ENCODE peak calls at places on chromosomes 5 and 9, in four cellular contexts. R is K562, H is SK-N-SH, F is H1. Q is an unnamed sample.
A peak's percentile ranks its signal among the peaks of the same experiment; 100 is the strongest.

GRCh38 chr9:81150016-81150625 is 539.2 kb downstream of the TLE1 start:
- DNase-seq in H (no peak), F (no peak), R (no peak), Q (no peak)

GRCh38 chr5:56475689-56476486 is 242.8 kb upstream of the ANKRD55 start:
- DNase-seq in F (no peak), R (no peak), H (no peak), Q (no peak)

GRCh38 chr5:55044093-55044492 is 20.0 kb downstream of the GZMK start:
- DNase-seq in H (no peak), F (no peak), R (no peak), Q (no peak)

GRCh38 chr9:87249029-87249428 is 248.6 kb upstream of the DAPK1 start:
- DNase-seq in H (no peak), F (no peak), R (no peak), Q (no peak)

GRCh38 chr5:109905906-109906305 is 216.2 kb downstream of the MAN2A1 start:
- DNase-seq in H (no peak), F (no peak), R (no peak), Q (no peak)

GRCh38 chr9:121222524-121223171 is 21.0 kb upstream of the RAB14 start:
- DNase-seq in R (peak; percentile 31), F (no peak), H (peak; percentile 42), Q (no peak)

GRCh38 chr9:16817002-16817401 is 53.5 kb downstream of the BNC2 start:
- DNase-seq in R (no peak), H (no peak), F (no peak), Q (no peak)

GRCh38 chr5:138937392-138938387 is 62.6 kb upstream of the LRRTM2 start:
- DNase-seq in F (no peak), R (no peak), H (no peak), Q (no peak)

GRCh38 chr9:110520120-110520701 is 59.3 kb downstream of the SVEP1 start:
- DNase-seq in R (no peak), F (no peak), H (no peak), Q (no peak)

GRCh38 chr9:23736293-23736692 is 89.7 kb downstream of the ELAVL2 start:
- DNase-seq in H (no peak), F (no peak), R (no peak), Q (no peak)

GRCh38 chr5:86917117-86917579 is 299.4 kb downstream of the COX7C start:
- DNase-seq in H (no peak), R (no peak), F (peak; percentile 47), Q (peak; percentile 21)

GRCh38 chr5:119879446-119879845 is 250.1 kb downstream of the FAM170A start:
- DNase-seq in H (no peak), F (no peak), R (no peak), Q (no peak)

GRCh38 chr5:77087484-77088291 is 603 bp upstream of the ZBED3 start:
- DNase-seq in F (peak; percentile 48), R (no peak), H (no peak), Q (peak; percentile 19)
- TF ChIP-seq TEAD4 in F (no peak), R (no peak), H (no peak), Q (no peak)

GRCh38 chr5:91028518-91028956 is 354.6 kb downstream of the ARRDC3 start:
- DNase-seq in F (no peak), R (no peak), H (no peak), Q (no peak)
- TF ChIP-seq TEAD4 in F (no peak), R (no peak), H (no peak), Q (no peak)

GRCh38 chr9:136210276-136210675 is 5.3 kb upstream of the LHX3 start:
- DNase-seq in H (no peak), R (no peak), F (no peak), Q (no peak)

GRCh38 chr9:136209786-136210185 is 4.9 kb upstream of the LHX3 start:
- DNase-seq in H (no peak), R (no peak), F (no peak), Q (no peak)

GRCh38 chr9:136211006-136211405 is 6.1 kb upstream of the LHX3 start:
- DNase-seq in H (no peak), R (no peak), F (no peak), Q (no peak)

GRCh38 chr9:136212345-136212950 is 7.5 kb upstream of the LHX3 start:
- DNase-seq in R (no peak), F (no peak), H (no peak), Q (no peak)

GRCh38 chr9:136211441-136212344 is 6.8 kb upstream of the LHX3 start:
- DNase-seq in H (no peak), R (no peak), F (no peak), Q (no peak)
- TF ChIP-seq TEAD4 in H (no peak), R (no peak), F (no peak), Q (no peak)

DNA sequence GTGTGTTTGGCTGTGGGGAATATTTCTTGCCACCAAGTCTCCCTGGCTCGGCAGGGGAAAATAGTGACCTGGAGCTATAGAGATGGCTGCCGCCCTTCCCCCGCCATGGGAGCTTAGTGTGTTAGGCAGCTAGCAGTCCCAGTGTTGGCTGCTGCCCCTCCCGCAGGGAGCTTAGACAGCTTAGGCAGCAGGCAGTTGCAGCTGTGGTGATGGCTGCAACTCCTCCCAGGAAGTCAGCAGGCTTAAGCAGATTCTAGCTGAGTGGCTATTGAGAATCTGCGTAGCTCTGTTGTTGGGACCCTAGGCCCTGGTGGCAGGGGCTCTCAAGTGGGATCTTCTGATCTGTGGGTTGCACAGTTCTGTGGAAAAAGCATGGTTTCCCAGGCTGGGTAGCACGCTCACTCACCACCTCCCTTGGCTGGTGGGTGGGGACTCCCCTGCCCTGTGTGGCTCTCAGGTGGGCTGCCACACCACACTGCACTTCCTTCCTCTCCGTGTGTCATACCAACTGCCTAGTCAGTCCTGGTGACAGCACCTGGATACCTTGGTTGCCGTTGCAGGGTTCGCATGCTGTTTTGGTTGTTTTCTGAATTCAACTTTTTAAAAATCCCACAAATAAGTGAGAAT is 9.3 kb downstream of the OR1N2 start:
- DNase-seq in H (no peak), R (no peak), F (no peak), Q (peak; percentile 33)
- TF ChIP-seq TEAD4 in H (no peak), R (no peak), F (no peak), Q (no peak)

GRCh38 chr5:59542841-59543825 is 350.4 kb downstream of the PDE4D start:
- DNase-seq in F (no peak), H (peak; percentile 2), R (no peak), Q (no peak)

GRCh38 chr5:59543826-59544442 is 349.6 kb downstream of the PDE4D start:
- DNase-seq in H (no peak), R (no peak), F (no peak), Q (no peak)

GRCh38 chr5:59538080-59538479 is 355.4 kb downstream of the PDE4D start:
- DNase-seq in F (no peak), H (no peak), R (no peak), Q (no peak)

GRCh38 chr5:59536875-59537274 is 356.7 kb downstream of the PDE4D start:
- DNase-seq in F (no peak), H (no peak), R (no peak), Q (no peak)

DNA sequence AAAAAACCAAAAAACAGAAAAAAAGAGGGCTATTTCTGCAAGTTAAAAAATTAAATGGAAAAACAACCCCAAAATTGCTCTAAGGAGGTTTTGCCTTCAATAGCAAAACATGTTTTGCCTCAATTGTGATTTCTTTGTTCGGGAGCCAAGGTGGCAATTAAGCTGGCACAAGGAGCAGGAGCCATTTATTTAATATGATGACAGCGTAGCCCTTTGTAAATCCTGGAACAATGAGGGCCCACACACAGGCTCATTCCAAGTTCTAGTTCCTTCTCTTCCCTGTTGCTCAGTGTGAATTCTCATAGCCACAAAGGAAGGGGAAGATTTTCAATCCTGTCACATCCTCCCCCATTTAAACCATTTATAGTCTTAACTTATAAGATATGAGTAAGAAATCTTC is 353.2 kb downstream of the PDE4D start:
- DNase-seq in F (no peak), H (no peak), R (no peak), Q (no peak)
- TF ChIP-seq TEAD4 in F (no peak), H (no peak), R (no peak), Q (no peak)

DNA sequence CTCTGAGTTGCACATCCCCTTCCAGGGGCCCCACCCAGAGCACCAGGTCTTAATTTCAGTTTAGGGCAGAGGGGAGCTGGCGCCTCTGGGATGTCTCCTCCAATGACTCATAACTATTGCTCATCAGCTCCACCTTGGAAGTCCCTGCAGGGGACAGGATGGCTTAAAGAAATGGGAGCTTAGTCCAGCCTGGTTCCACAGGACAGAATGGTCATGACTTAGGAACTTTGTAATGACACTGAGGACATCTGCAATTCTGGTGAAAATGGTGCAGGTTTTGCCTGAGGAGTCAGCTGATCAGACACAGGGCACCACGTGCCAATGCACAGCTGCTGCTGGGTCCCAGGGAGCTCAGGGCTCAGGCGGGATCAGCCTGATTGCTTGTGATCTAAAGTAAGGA is 16.4 kb upstream of the PPP1R26 start:
- DNase-seq in H (no peak), R (peak; percentile 45), F (no peak), Q (no peak)
- TF ChIP-seq TEAD4 in H (no peak), R (no peak), F (no peak), Q (no peak)

DNA sequence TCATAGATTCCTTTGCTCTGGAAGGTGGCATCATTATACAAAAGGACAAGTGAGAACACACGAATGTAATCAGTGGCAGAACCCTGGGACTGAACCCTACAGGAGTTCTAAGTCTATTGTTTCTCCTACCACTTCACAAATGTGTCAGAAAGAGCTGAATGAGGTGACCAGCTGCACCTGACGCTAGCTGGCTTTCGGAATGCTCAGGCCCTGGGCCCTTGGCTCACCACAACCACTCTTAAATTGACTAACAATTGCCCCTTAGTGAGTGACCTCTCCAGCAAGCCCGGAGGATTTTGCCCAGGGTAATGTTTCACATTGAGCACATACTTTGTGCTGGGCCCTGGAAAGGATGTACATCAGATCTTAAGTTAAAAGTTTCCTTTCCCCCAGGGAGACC is 41.2 kb upstream of the ABCA1 start:
- DNase-seq in H (no peak), R (no peak), F (peak; percentile 58), Q (peak; percentile 44)
- TF ChIP-seq TEAD4 in H (no peak), R (no peak), F (peak; percentile 22), Q (no peak)

GRCh38 chr5:124979174-124979573 is 232.7 kb upstream of the ZNF608 start:
- DNase-seq in R (no peak), F (no peak), H (peak; percentile 46), Q (peak; percentile 26)
- TF ChIP-seq TEAD4 in R (no peak), F (peak; percentile 62), H (no peak), Q (no peak)

DNA sequence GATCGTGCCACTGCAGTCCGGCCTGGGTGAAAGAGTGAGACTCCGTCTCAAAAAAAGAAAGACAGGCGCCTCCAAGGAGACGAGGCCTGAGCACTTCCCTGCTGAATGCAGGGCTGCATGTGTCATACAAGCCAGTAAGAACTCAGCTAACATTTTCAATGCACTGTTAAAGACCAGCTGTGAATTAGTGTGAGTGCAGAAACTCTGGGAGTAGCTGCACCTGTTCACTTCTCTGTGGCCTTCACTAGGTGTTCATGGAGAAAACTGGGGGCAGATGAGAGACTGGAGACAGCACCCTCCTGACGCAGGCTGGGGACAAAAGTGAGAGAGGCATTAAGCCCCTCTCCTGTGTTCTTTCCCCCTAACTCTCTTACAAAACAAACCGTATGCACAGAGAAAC is 41.8 kb downstream of the FBXO10 start:
- DNase-seq in H (no peak), F (no peak), R (no peak), Q (no peak)
- TF ChIP-seq TEAD4 in H (no peak), F (no peak), R (no peak), Q (no peak)

GRCh38 chr9:103904242-103904641 is 189.9 kb upstream of the SMC2 start:
- DNase-seq in R (no peak), F (no peak), H (no peak), Q (no peak)
- TF ChIP-seq TEAD4 in R (no peak), F (no peak), H (no peak), Q (no peak)